ENCODE peak calls at places on chromosomes 2 and 18, in nine cellular contexts. J is kidney tubule cell; Q is activated CD8-positive, alpha-beta memory T cell treated with anti-CD3 and anti-CD28 coated beads, Interleukin-2, amount 50 U/mL, for 48 hours; R is ELR; C is foreskin fibroblast; I is testis; S is activated CD4-positive, alpha-beta T cell treated with anti-CD3 and anti-CD28 coated beads, Interleukin-2, amount 50 U/mL, for 4 hours; U is activated naive CD8-positive, alpha-beta T cell treated with anti-CD3 and anti-CD28 coated beads, Interleukin-2, amount 50 U/mL, for 24 hours; O is CD8-positive, alpha-beta memory T cell. T is an unnamed sample.

GRCh38 chr2:181058378-181059269 is 78.2 kb downstream of the UBE2E3 start:
- DNase-seq in R (peak), O (no peak), I (peak), J (peak), Q (no peak), U (peak), C (peak), S (peak), T (no peak)

GRCh38 chr2:61978522-61978921 is 73.0 kb downstream of the COMMD1 start:
- DNase-seq in C (no peak), I (peak), O (no peak), J (no peak), R (no peak), Q (no peak), U (no peak), S (no peak), T (no peak)

GRCh38 chr18:79903787-79904356 is 47.6 kb downstream of the SLC66A2 start:
- DNase-seq in I (peak), U (no peak), Q (peak), R (no peak), J (no peak), S (no peak), O (no peak), C (no peak), T (no peak)

GRCh38 chr2:137333386-137333972 is 568.1 kb downstream of the THSD7B start:
- DNase-seq in I (no peak), C (peak), O (no peak), S (no peak), Q (no peak), J (no peak), R (no peak), U (no peak), T (no peak)

GRCh38 chr2:123771928-123772632 is 253.0 kb upstream of the CNTNAP5 start:
- DNase-seq in S (no peak), Q (no peak), O (no peak), I (no peak), U (no peak), C (no peak), R (no peak), J (no peak), T (no peak)

GRCh38 chr2:32877587-32878162 is 69.1 kb upstream of the LTBP1 start:
- DNase-seq in J (no peak), S (no peak), Q (no peak), C (no peak), R (no peak), O (no peak), I (no peak), U (no peak), T (no peak)

GRCh38 chr18:75211721-75212625 is 1.4 kb downstream of the TSHZ1 start:
- DNase-seq in J (peak), O (no peak), I (peak), U (peak), R (peak), C (peak), S (no peak), Q (peak), T (no peak)

GRCh38 chr18:26738706-26739105 is 126.8 kb downstream of the AQP4 start:
- DNase-seq in C (no peak), I (no peak), Q (no peak), S (no peak), J (no peak), U (no peak), R (no peak), O (no peak), T (no peak)

T was measured in activated effector memory CD4-positive, alpha-beta T cell treated with Interleukin-2 at 50 U/mL for 16 hours.